ENCODE peak calls at places on chromosome 1, in four cellular contexts. One of them, this sample, is unnamed. For H3K4me1, the result is how much of the 10 kb centered on the place peaks cover.

GRCh38 chr1:113320272-113320671 is 70.0 kb upstream of the MAGI3 start:
- DNase-seq in MM.1S: no peak
- DNase-seq in tibial nerve: no peak
- DNase-seq in heart left ventricle: no peak
- DNase-seq in this sample: no peak

GRCh38 chr1:239164451-239165180 is 221.8 kb upstream of the CHRM3 start:
- DNase-seq in MM.1S: no peak
- DNase-seq in tibial nerve: no peak
- DNase-seq in heart left ventricle: no peak
- DNase-seq in this sample: no peak

GRCh38 chr1:159914252-159915018 is 10.9 kb downstream of the TAGLN2 start:
- DNase-seq in MM.1S: no peak
- DNase-seq in tibial nerve: no peak
- DNase-seq in heart left ventricle: no peak
- DNase-seq in this sample: no peak

GRCh38 chr1:61568460-61569211 is 156.3 kb downstream of the TM2D1 start:
- DNase-seq in MM.1S: no peak
- DNase-seq in tibial nerve: no peak
- DNase-seq in heart left ventricle: no peak
- DNase-seq in this sample: no peak

GRCh38 chr1:89790592-89790991 is 30.2 kb upstream of the LRRC8D start:
- DNase-seq in MM.1S: no peak
- DNase-seq in tibial nerve: no peak
- DNase-seq in heart left ventricle: no peak
- DNase-seq in this sample: no peak

GRCh38 chr1:3483801-3484444 is 29.5 kb downstream of the ARHGEF16 start:
- DNase-seq in MM.1S: peak
- DNase-seq in tibial nerve: peak
- DNase-seq in heart left ventricle: no peak
- DNase-seq in this sample: no peak

GRCh38 chr1:14850563-14850962 is 252.1 kb downstream of the KAZN start:
- DNase-seq in MM.1S: peak
- DNase-seq in tibial nerve: no peak
- DNase-seq in heart left ventricle: no peak
- DNase-seq in this sample: no peak

GRCh38 chr1:22286491-22286890 is 143.6 kb upstream of the WNT4 start:
- DNase-seq in MM.1S: no peak
- DNase-seq in tibial nerve: no peak
- DNase-seq in heart left ventricle: no peak
- DNase-seq in this sample: no peak

GRCh38 chr1:212699839-212700596 is at the start of gene BATF3:
- DNase-seq in MM.1S: no peak
- DNase-seq in tibial nerve: peak
- DNase-seq in heart left ventricle: peak
- DNase-seq in this sample: peak

GRCh38 chr1:195047778-195048177 is 1560.5 kb downstream of the KCNT2 start:
- DNase-seq in MM.1S: no peak
- DNase-seq in tibial nerve: no peak
- DNase-seq in heart left ventricle: no peak
- DNase-seq in this sample: no peak
- H3K4me1 ChIP-seq in MM.1S: under half
- H3K4me1 ChIP-seq in tibial nerve: under half
- H3K4me1 ChIP-seq in heart left ventricle: under half
- H3K4me1 ChIP-seq in this sample: under half

GRCh38 chr1:18011703-18012102 is 95.9 kb upstream of the IGSF21 start:
- DNase-seq in MM.1S: no peak
- DNase-seq in tibial nerve: no peak
- DNase-seq in heart left ventricle: no peak
- DNase-seq in this sample: no peak
- H3K4me1 ChIP-seq in MM.1S: under half
- H3K4me1 ChIP-seq in tibial nerve: under half
- H3K4me1 ChIP-seq in heart left ventricle: under half
- H3K4me1 ChIP-seq in this sample: under half

GRCh38 chr1:58881471-58881994 is 97.7 kb upstream of the JUN start:
- DNase-seq in MM.1S: no peak
- DNase-seq in tibial nerve: peak
- DNase-seq in heart left ventricle: no peak
- DNase-seq in this sample: no peak
- H3K4me1 ChIP-seq in MM.1S: under half
- H3K4me1 ChIP-seq in tibial nerve: under half
- H3K4me1 ChIP-seq in heart left ventricle: under half
- H3K4me1 ChIP-seq in this sample: under half

DNA sequence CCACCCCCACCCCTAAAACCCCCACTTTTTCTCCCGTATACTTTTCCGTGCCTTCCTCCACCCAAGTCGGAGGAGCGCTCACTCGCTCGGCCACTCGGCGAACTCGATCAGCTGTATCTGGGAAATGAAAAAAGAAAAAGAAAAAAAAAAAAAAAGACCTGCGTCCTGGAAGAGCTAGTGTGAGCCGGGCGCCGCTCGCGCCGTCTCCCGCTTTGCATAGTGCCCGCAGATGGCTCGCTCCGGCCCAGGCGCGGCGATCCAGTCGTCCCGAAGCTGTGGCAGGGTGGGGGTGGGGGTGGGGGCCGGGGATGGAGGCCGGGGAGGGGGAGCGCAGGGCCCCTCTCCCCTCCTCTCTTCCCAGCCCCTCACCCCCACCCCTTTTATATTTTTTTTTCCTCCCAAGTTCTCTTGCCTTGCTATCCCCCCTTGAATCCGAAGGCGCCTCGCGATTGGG is 324 bp upstream of the PROX1 start:
- DNase-seq in MM.1S: peak
- DNase-seq in tibial nerve: no peak
- DNase-seq in heart left ventricle: no peak
- DNase-seq in this sample: no peak
- H3K4me1 ChIP-seq in MM.1S: under half
- H3K4me1 ChIP-seq in tibial nerve: under half
- H3K4me1 ChIP-seq in heart left ventricle: under half
- H3K4me1 ChIP-seq in this sample: under half

GRCh38 chr1:46768445-46768844 is 30.4 kb upstream of the CYP4B1 start:
- DNase-seq in MM.1S: no peak
- DNase-seq in tibial nerve: no peak
- DNase-seq in heart left ventricle: no peak
- DNase-seq in this sample: no peak
- H3K4me1 ChIP-seq in MM.1S: under half
- H3K4me1 ChIP-seq in tibial nerve: under half
- H3K4me1 ChIP-seq in heart left ventricle: under half
- H3K4me1 ChIP-seq in this sample: under half

This sample was measured in CD8-positive, alpha-beta memory T cell.